ENCODE peak calls at places on chromosome 20, in nine cellular contexts. One of them, this sample, is unnamed.

GRCh38 chr20:7496394-7497111 is 443.7 kb downstream of the HAO1 start:
- DNase-seq in activated effector memory CD4-positive, alpha-beta T cell treated with Interleukin-2 at 50 U/mL for 16 hours: no peak
- DNase-seq in A549: no peak
- DNase-seq in stimulated activated CD4-positive, alpha-beta T cell treated with anti-CD3 and anti-CD28 coated beads, Interleukin-1b, Interleukin-23, amount 100 ng/mL, for 24 hours: no peak
- DNase-seq in IMR-90: no peak
- DNase-seq in epithelial cell of esophagus: no peak
- DNase-seq in HEK293T: no peak
- DNase-seq in cerebellar nuclear complex: no peak
- DNase-seq in Kasumi-1: no peak
- DNase-seq in this sample: no peak

GRCh38 chr20:18657575-18657974 is 69.7 kb downstream of the DTD1 start:
- DNase-seq in A549: no peak
- DNase-seq in IMR-90: peak
- DNase-seq in stimulated activated CD4-positive, alpha-beta T cell treated with anti-CD3 and anti-CD28 coated beads, Interleukin-1b, Interleukin-23, amount 100 ng/mL, for 24 hours: no peak
- DNase-seq in epithelial cell of esophagus: peak
- DNase-seq in Kasumi-1: no peak
- DNase-seq in activated effector memory CD4-positive, alpha-beta T cell treated with Interleukin-2 at 50 U/mL for 16 hours: no peak
- DNase-seq in HEK293T: no peak
- DNase-seq in cerebellar nuclear complex: no peak
- DNase-seq in this sample: peak

GRCh38 chr20:53926428-53927028 is 143.9 kb downstream of the BCAS1 start:
- DNase-seq in HEK293T: no peak
- DNase-seq in cerebellar nuclear complex: no peak
- DNase-seq in IMR-90: peak
- DNase-seq in Kasumi-1: no peak
- DNase-seq in A549: peak
- DNase-seq in stimulated activated CD4-positive, alpha-beta T cell treated with anti-CD3 and anti-CD28 coated beads, Interleukin-1b, Interleukin-23, amount 100 ng/mL, for 24 hours: no peak
- DNase-seq in epithelial cell of esophagus: peak
- DNase-seq in activated effector memory CD4-positive, alpha-beta T cell treated with Interleukin-2 at 50 U/mL for 16 hours: no peak
- DNase-seq in this sample: peak

GRCh38 chr20:17655286-17655651 is 26.8 kb downstream of the RRBP1 start:
- DNase-seq in activated effector memory CD4-positive, alpha-beta T cell treated with Interleukin-2 at 50 U/mL for 16 hours: no peak
- DNase-seq in cerebellar nuclear complex: no peak
- DNase-seq in IMR-90: no peak
- DNase-seq in HEK293T: no peak
- DNase-seq in A549: no peak
- DNase-seq in stimulated activated CD4-positive, alpha-beta T cell treated with anti-CD3 and anti-CD28 coated beads, Interleukin-1b, Interleukin-23, amount 100 ng/mL, for 24 hours: no peak
- DNase-seq in epithelial cell of esophagus: no peak
- DNase-seq in Kasumi-1: no peak
- DNase-seq in this sample: no peak

GRCh38 chr20:48350291-48350988 is 477.4 kb downstream of the PREX1 start:
- DNase-seq in Kasumi-1: no peak
- DNase-seq in IMR-90: no peak
- DNase-seq in epithelial cell of esophagus: no peak
- DNase-seq in HEK293T: peak
- DNase-seq in A549: no peak
- DNase-seq in stimulated activated CD4-positive, alpha-beta T cell treated with anti-CD3 and anti-CD28 coated beads, Interleukin-1b, Interleukin-23, amount 100 ng/mL, for 24 hours: no peak
- DNase-seq in activated effector memory CD4-positive, alpha-beta T cell treated with Interleukin-2 at 50 U/mL for 16 hours: no peak
- DNase-seq in cerebellar nuclear complex: no peak
- DNase-seq in this sample: peak

GRCh38 chr20:35463455-35464300 is 8.3 kb downstream of the CEP250 start:
- DNase-seq in activated effector memory CD4-positive, alpha-beta T cell treated with Interleukin-2 at 50 U/mL for 16 hours: peak
- DNase-seq in epithelial cell of esophagus: peak
- DNase-seq in cerebellar nuclear complex: no peak
- DNase-seq in stimulated activated CD4-positive, alpha-beta T cell treated with anti-CD3 and anti-CD28 coated beads, Interleukin-1b, Interleukin-23, amount 100 ng/mL, for 24 hours: peak
- DNase-seq in A549: peak
- DNase-seq in IMR-90: peak
- DNase-seq in HEK293T: peak
- DNase-seq in Kasumi-1: peak
- DNase-seq in this sample: peak

GRCh38 chr20:8782804-8783203 is 286.1 kb upstream of the PLCB4 start:
- DNase-seq in IMR-90: peak
- DNase-seq in HEK293T: no peak
- DNase-seq in activated effector memory CD4-positive, alpha-beta T cell treated with Interleukin-2 at 50 U/mL for 16 hours: no peak
- DNase-seq in stimulated activated CD4-positive, alpha-beta T cell treated with anti-CD3 and anti-CD28 coated beads, Interleukin-1b, Interleukin-23, amount 100 ng/mL, for 24 hours: no peak
- DNase-seq in A549: no peak
- DNase-seq in epithelial cell of esophagus: no peak
- DNase-seq in cerebellar nuclear complex: no peak
- DNase-seq in Kasumi-1: no peak
- DNase-seq in this sample: no peak

GRCh38 chr20:57433658-57434389 is 42.6 kb downstream of the RBM38 start:
- DNase-seq in stimulated activated CD4-positive, alpha-beta T cell treated with anti-CD3 and anti-CD28 coated beads, Interleukin-1b, Interleukin-23, amount 100 ng/mL, for 24 hours: no peak
- DNase-seq in activated effector memory CD4-positive, alpha-beta T cell treated with Interleukin-2 at 50 U/mL for 16 hours: peak
- DNase-seq in cerebellar nuclear complex: no peak
- DNase-seq in HEK293T: no peak
- DNase-seq in Kasumi-1: no peak
- DNase-seq in IMR-90: no peak
- DNase-seq in epithelial cell of esophagus: no peak
- DNase-seq in A549: no peak
- DNase-seq in this sample: no peak

GRCh38 chr20:2386516-2387179 is 5.9 kb downstream of the TGM6 start:
- DNase-seq in stimulated activated CD4-positive, alpha-beta T cell treated with anti-CD3 and anti-CD28 coated beads, Interleukin-1b, Interleukin-23, amount 100 ng/mL, for 24 hours: no peak
- DNase-seq in A549: no peak
- DNase-seq in activated effector memory CD4-positive, alpha-beta T cell treated with Interleukin-2 at 50 U/mL for 16 hours: no peak
- DNase-seq in Kasumi-1: no peak
- DNase-seq in cerebellar nuclear complex: no peak
- DNase-seq in epithelial cell of esophagus: peak
- DNase-seq in IMR-90: peak
- DNase-seq in HEK293T: no peak
- DNase-seq in this sample: peak

GRCh38 chr20:17966432-17967312 is 1.9 kb downstream of the SNX5 start:
- DNase-seq in IMR-90: peak
- DNase-seq in A549: peak
- DNase-seq in epithelial cell of esophagus: peak
- DNase-seq in stimulated activated CD4-positive, alpha-beta T cell treated with anti-CD3 and anti-CD28 coated beads, Interleukin-1b, Interleukin-23, amount 100 ng/mL, for 24 hours: no peak
- DNase-seq in HEK293T: no peak
- DNase-seq in Kasumi-1: peak
- DNase-seq in cerebellar nuclear complex: no peak
- DNase-seq in activated effector memory CD4-positive, alpha-beta T cell treated with Interleukin-2 at 50 U/mL for 16 hours: no peak
- DNase-seq in this sample: peak

GRCh38 chr20:38135641-38136420 is 29.2 kb downstream of the TGM2 start:
- DNase-seq in Kasumi-1: no peak
- DNase-seq in IMR-90: no peak
- DNase-seq in A549: no peak
- DNase-seq in HEK293T: no peak
- DNase-seq in activated effector memory CD4-positive, alpha-beta T cell treated with Interleukin-2 at 50 U/mL for 16 hours: no peak
- DNase-seq in stimulated activated CD4-positive, alpha-beta T cell treated with anti-CD3 and anti-CD28 coated beads, Interleukin-1b, Interleukin-23, amount 100 ng/mL, for 24 hours: no peak
- DNase-seq in cerebellar nuclear complex: no peak
- DNase-seq in epithelial cell of esophagus: no peak
- DNase-seq in this sample: no peak

GRCh38 chr20:58898629-58899028 is 46.1 kb downstream of the GNAS start:
- DNase-seq in epithelial cell of esophagus: no peak
- DNase-seq in Kasumi-1: no peak
- DNase-seq in activated effector memory CD4-positive, alpha-beta T cell treated with Interleukin-2 at 50 U/mL for 16 hours: no peak
- DNase-seq in HEK293T: no peak
- DNase-seq in cerebellar nuclear complex: no peak
- DNase-seq in stimulated activated CD4-positive, alpha-beta T cell treated with anti-CD3 and anti-CD28 coated beads, Interleukin-1b, Interleukin-23, amount 100 ng/mL, for 24 hours: no peak
- DNase-seq in A549: no peak
- DNase-seq in IMR-90: no peak
- DNase-seq in this sample: no peak

GRCh38 chr20:59144831-59145196 is 18.8 kb upstream of the ZNF831 start:
- DNase-seq in IMR-90: no peak
- DNase-seq in cerebellar nuclear complex: no peak
- DNase-seq in epithelial cell of esophagus: no peak
- DNase-seq in HEK293T: no peak
- DNase-seq in A549: no peak
- DNase-seq in activated effector memory CD4-positive, alpha-beta T cell treated with Interleukin-2 at 50 U/mL for 16 hours: no peak
- DNase-seq in stimulated activated CD4-positive, alpha-beta T cell treated with anti-CD3 and anti-CD28 coated beads, Interleukin-1b, Interleukin-23, amount 100 ng/mL, for 24 hours: no peak
- DNase-seq in Kasumi-1: no peak
- DNase-seq in this sample: no peak

GRCh38 chr20:58374906-58375760 is 13.9 kb upstream of the VAPB start:
- DNase-seq in Kasumi-1: no peak
- DNase-seq in epithelial cell of esophagus: no peak
- DNase-seq in stimulated activated CD4-positive, alpha-beta T cell treated with anti-CD3 and anti-CD28 coated beads, Interleukin-1b, Interleukin-23, amount 100 ng/mL, for 24 hours: no peak
- DNase-seq in A549: no peak
- DNase-seq in cerebellar nuclear complex: no peak
- DNase-seq in activated effector memory CD4-positive, alpha-beta T cell treated with Interleukin-2 at 50 U/mL for 16 hours: no peak
- DNase-seq in IMR-90: peak
- DNase-seq in HEK293T: no peak
- DNase-seq in this sample: no peak

GRCh38 chr20:35344354-35344837 is 52.2 kb upstream of the FAM83C start:
- DNase-seq in activated effector memory CD4-positive, alpha-beta T cell treated with Interleukin-2 at 50 U/mL for 16 hours: no peak
- DNase-seq in Kasumi-1: no peak
- DNase-seq in HEK293T: no peak
- DNase-seq in stimulated activated CD4-positive, alpha-beta T cell treated with anti-CD3 and anti-CD28 coated beads, Interleukin-1b, Interleukin-23, amount 100 ng/mL, for 24 hours: no peak
- DNase-seq in cerebellar nuclear complex: no peak
- DNase-seq in epithelial cell of esophagus: peak
- DNase-seq in IMR-90: peak
- DNase-seq in A549: no peak
- DNase-seq in this sample: peak

GRCh38 chr20:38229376-38230252 is 30.9 kb downstream of the KIAA1755 start:
- DNase-seq in HEK293T: no peak
- DNase-seq in cerebellar nuclear complex: no peak
- DNase-seq in A549: no peak
- DNase-seq in stimulated activated CD4-positive, alpha-beta T cell treated with anti-CD3 and anti-CD28 coated beads, Interleukin-1b, Interleukin-23, amount 100 ng/mL, for 24 hours: no peak
- DNase-seq in activated effector memory CD4-positive, alpha-beta T cell treated with Interleukin-2 at 50 U/mL for 16 hours: no peak
- DNase-seq in epithelial cell of esophagus: peak
- DNase-seq in IMR-90: no peak
- DNase-seq in Kasumi-1: peak
- DNase-seq in this sample: peak

GRCh38 chr20:57953638-57954037 is 243.8 kb upstream of the PMEPA1 start:
- DNase-seq in IMR-90: no peak
- DNase-seq in cerebellar nuclear complex: no peak
- DNase-seq in Kasumi-1: no peak
- DNase-seq in stimulated activated CD4-positive, alpha-beta T cell treated with anti-CD3 and anti-CD28 coated beads, Interleukin-1b, Interleukin-23, amount 100 ng/mL, for 24 hours: no peak
- DNase-seq in A549: no peak
- DNase-seq in HEK293T: no peak
- DNase-seq in epithelial cell of esophagus: peak
- DNase-seq in activated effector memory CD4-positive, alpha-beta T cell treated with Interleukin-2 at 50 U/mL for 16 hours: no peak
- DNase-seq in this sample: no peak

GRCh38 chr20:25022680-25023079 is 30.1 kb upstream of the APMAP start:
- DNase-seq in activated effector memory CD4-positive, alpha-beta T cell treated with Interleukin-2 at 50 U/mL for 16 hours: no peak
- DNase-seq in epithelial cell of esophagus: peak
- DNase-seq in cerebellar nuclear complex: no peak
- DNase-seq in stimulated activated CD4-positive, alpha-beta T cell treated with anti-CD3 and anti-CD28 coated beads, Interleukin-1b, Interleukin-23, amount 100 ng/mL, for 24 hours: no peak
- DNase-seq in IMR-90: no peak
- DNase-seq in Kasumi-1: no peak
- DNase-seq in A549: no peak
- DNase-seq in HEK293T: no peak
- DNase-seq in this sample: peak

GRCh38 chr20:41023549-41023948 is 5.1 kb upstream of the TOP1 start:
- DNase-seq in HEK293T: no peak
- DNase-seq in stimulated activated CD4-positive, alpha-beta T cell treated with anti-CD3 and anti-CD28 coated beads, Interleukin-1b, Interleukin-23, amount 100 ng/mL, for 24 hours: no peak
- DNase-seq in A549: no peak
- DNase-seq in activated effector memory CD4-positive, alpha-beta T cell treated with Interleukin-2 at 50 U/mL for 16 hours: no peak
- DNase-seq in cerebellar nuclear complex: no peak
- DNase-seq in Kasumi-1: no peak
- DNase-seq in epithelial cell of esophagus: no peak
- DNase-seq in IMR-90: no peak
- DNase-seq in this sample: no peak

GRCh38 chr20:10404023-10404628 is 29.9 kb downstream of the MKKS start:
- DNase-seq in Kasumi-1: peak
- DNase-seq in cerebellar nuclear complex: no peak
- DNase-seq in activated effector memory CD4-positive, alpha-beta T cell treated with Interleukin-2 at 50 U/mL for 16 hours: no peak
- DNase-seq in stimulated activated CD4-positive, alpha-beta T cell treated with anti-CD3 and anti-CD28 coated beads, Interleukin-1b, Interleukin-23, amount 100 ng/mL, for 24 hours: no peak
- DNase-seq in epithelial cell of esophagus: no peak
- DNase-seq in A549: no peak
- DNase-seq in HEK293T: no peak
- DNase-seq in IMR-90: no peak
- DNase-seq in this sample: no peak

GRCh38 chr20:22954661-22955060 is 80.5 kb upstream of the SSTR4 start:
- DNase-seq in Kasumi-1: no peak
- DNase-seq in IMR-90: no peak
- DNase-seq in stimulated activated CD4-positive, alpha-beta T cell treated with anti-CD3 and anti-CD28 coated beads, Interleukin-1b, Interleukin-23, amount 100 ng/mL, for 24 hours: no peak
- DNase-seq in activated effector memory CD4-positive, alpha-beta T cell treated with Interleukin-2 at 50 U/mL for 16 hours: no peak
- DNase-seq in epithelial cell of esophagus: no peak
- DNase-seq in HEK293T: no peak
- DNase-seq in cerebellar nuclear complex: no peak
- DNase-seq in A549: no peak
- DNase-seq in this sample: no peak